ENCODE peak calls at places on chromosome 12, in four cellular contexts. I, F, W and X are unnamed samples.

GRCh38 chr12:27280412-27280811 is 36.3 kb downstream of the STK38L start:
- ATAC-seq in I (no peak), F (no peak), W (no peak), X (no peak)

GRCh38 chr12:111578276-111578970 is 20.7 kb downstream of the ATXN2 start:
- ATAC-seq in I (peak; percentile 52), F (no peak), W (no peak), X (peak; percentile 36)

GRCh38 chr12:9334026-9334692 is 126.0 kb upstream of the PZP start:
- ATAC-seq in I (no peak), F (no peak), W (no peak), X (no peak)

GRCh38 chr12:52685406-52685890 is 5.2 kb upstream of the KRT1 start:
- ATAC-seq in I (no peak), F (no peak), W (no peak), X (no peak)

GRCh38 chr12:10715491-10715890 is 7.6 kb downstream of the YBX3 start:
- ATAC-seq in I (no peak), F (no peak), W (peak; percentile 55), X (no peak)

GRCh38 chr12:12470751-12471300 is 91.8 kb downstream of the DUSP16 start:
- ATAC-seq in I (no peak), F (no peak), W (no peak), X (no peak)

GRCh38 chr12:85156569-85156968 is 120.4 kb downstream of the LRRIQ1 start:
- ATAC-seq in I (no peak), F (no peak), W (no peak), X (no peak)

GRCh38 chr12:12870454-12870853 is 20.9 kb upstream of the GPRC5A start:
- ATAC-seq in I (no peak), F (no peak), W (no peak), X (no peak)

GRCh38 chr12:113092478-113093408 is 36.2 kb downstream of the DTX1 start:
- ATAC-seq in I (peak; percentile 72), F (peak; percentile 50), W (no peak), X (peak; percentile 54)

GRCh38 chr12:23536293-23536692 is 413.2 kb downstream of the SOX5 start:
- ATAC-seq in I (no peak), F (no peak), W (no peak), X (no peak)

GRCh38 chr12:24854908-24855307 is 94.0 kb downstream of the BCAT1 start:
- ATAC-seq in I (no peak), F (no peak), W (no peak), X (no peak)

GRCh38 chr12:93113317-93114006 is 184.4 kb upstream of the EEA1 start:
- ATAC-seq in I (no peak), F (no peak), W (no peak), X (no peak)

GRCh38 chr12:92953747-92954146 is 24.7 kb upstream of the EEA1 start:
- ATAC-seq in I (peak; percentile 49), F (no peak), W (no peak), X (no peak)

GRCh38 chr12:30599631-30600030 is 96.0 kb downstream of the IPO8 start:
- ATAC-seq in I (no peak), F (no peak), W (no peak), X (no peak)

GRCh38 chr12:54329756-54330155 is 4.8 kb downstream of the COPZ1 start:
- ATAC-seq in I (no peak), F (no peak), W (no peak), X (no peak)

GRCh38 chr12:130136536-130136935 is 25.7 kb upstream of the FZD10 start:
- ATAC-seq in I (no peak), F (peak; percentile 62), W (no peak), X (no peak)

GRCh38 chr12:51382173-51382572 is 9.0 kb downstream of the GALNT6 start:
- ATAC-seq in I (no peak), F (no peak), W (no peak), X (no peak)

GRCh38 chr12:65739606-65740005 is 84.7 kb upstream of the HMGA2 start:
- ATAC-seq in I (no peak), F (no peak), W (no peak), X (no peak)

GRCh38 chr12:51441583-51441982 is 17.0 kb downstream of the SLC4A8 start:
- ATAC-seq in I (peak; percentile 61), F (no peak), W (no peak), X (no peak)

GRCh38 chr12:109995366-109995702 is 834 bp downstream of the GIT2 start:
- ATAC-seq in I (no peak), F (no peak), W (no peak), X (no peak)

GRCh38 chr12:96208346-96208745 is 14.2 kb downstream of the ELK3 start:
- ATAC-seq in I (no peak), F (peak; percentile 39), W (no peak), X (no peak)

GRCh38 chr12:26028953-26029740 is 70.7 kb downstream of the RASSF8 start:
- ATAC-seq in I (peak; percentile 77), F (peak; percentile 75), W (no peak), X (peak; percentile 28)

GRCh38 chr12:2229661-2230539 is 177.1 kb downstream of the CACNA1C start:
- ATAC-seq in I (peak; percentile 18), F (no peak), W (no peak), X (no peak)

GRCh38 chr12:26855337-26856089 is 22.5 kb upstream of the ITPR2 start:
- ATAC-seq in I (no peak), F (no peak), W (no peak), X (no peak)

GRCh38 chr12:83261998-83262397 is 575.3 kb downstream of the TMTC2 start:
- ATAC-seq in I (no peak), F (no peak), W (no peak), X (no peak)

GRCh38 chr12:93733358-93733757 is 56.2 kb downstream of the CRADD start:
- ATAC-seq in I (peak; percentile 41), F (no peak), W (no peak), X (no peak)

GRCh38 chr12:26713885-26714383 is 119.1 kb downstream of the ITPR2 start:
- ATAC-seq in I (no peak), F (no peak), W (no peak), X (no peak)

GRCh38 chr12:27782481-27782880 is 2.4 kb upstream of the MANSC4 start:
- ATAC-seq in I (no peak), F (no peak), W (no peak), X (no peak)

GRCh38 chr12:111448831-111449790 is 43.4 kb downstream of the SH2B3 start:
- ATAC-seq in I (no peak), F (no peak), W (no peak), X (no peak)

GRCh38 chr12:94429633-94430032 is 30.0 kb downstream of the CEP83 start:
- ATAC-seq in I (no peak), F (no peak), W (no peak), X (no peak)

GRCh38 chr12:971991-972390 is 19.0 kb upstream of the ERC1 start:
- ATAC-seq in I (no peak), F (no peak), W (no peak), X (no peak)

GRCh38 chr12:94803939-94804338 is 153.6 kb upstream of the TMCC3 start:
- ATAC-seq in I (no peak), F (no peak), W (no peak), X (no peak)

GRCh38 chr12:92977326-92977725 is 48.2 kb upstream of the EEA1 start:
- ATAC-seq in I (no peak), F (no peak), W (no peak), X (no peak)

GRCh38 chr12:50640321-50640939 is 123.5 kb upstream of the ATF1 start:
- ATAC-seq in I (no peak), F (no peak), W (no peak), X (no peak)